ENCODE peak calls at places on chromosomes 12 and 14, in nine cellular contexts. B, N, V, L, M, F, P, H and G are unnamed samples.

GRCh38 chr12:120846721-120847120 is 57.4 kb downstream of the SPPL3 start:
- DNase-seq in B (no peak), N (no peak), V (no peak), L (peak; percentile 19), M (peak; percentile 46), F (no peak), P (peak; percentile 33), H (no peak), G (no peak)

GRCh38 chr12:738712-739111 is 13.7 kb upstream of the WNK1 start:
- DNase-seq in B (no peak), N (no peak), V (no peak), L (no peak), M (no peak), F (no peak), P (no peak), H (no peak), G (no peak)

GRCh38 chr12:45259732-45260480 is 44.0 kb downstream of the ANO6 start:
- DNase-seq in B (no peak), N (peak; percentile 73), V (no peak), L (peak; percentile 25), M (peak; percentile 43), F (no peak), P (peak; percentile 52), H (no peak), G (peak; percentile 27)

GRCh38 chr14:103109789-103110415 is 13.4 kb upstream of the TNFAIP2 start:
- DNase-seq in B (no peak), N (peak; percentile 81), V (no peak), L (peak; percentile 70), M (peak; percentile 71), F (no peak), P (peak; percentile 73), H (peak; percentile 53), G (peak; percentile 74)

GRCh38 chr12:80829767-80830166 is 108.0 kb downstream of the LIN7A start:
- DNase-seq in B (no peak), N (no peak), V (no peak), L (no peak), M (no peak), F (no peak), P (no peak), H (no peak), G (no peak)

GRCh38 chr12:130344529-130344928 is 6.8 kb downstream of the PIWIL1 start:
- DNase-seq in B (no peak), N (no peak), V (no peak), L (no peak), M (no peak), F (no peak), P (no peak), H (no peak), G (no peak)

GRCh38 chr12:124484526-124484953 is 82.9 kb downstream of the NCOR2 start:
- DNase-seq in B (peak; percentile 75), N (no peak), V (no peak), L (no peak), M (no peak), F (no peak), P (no peak), H (no peak), G (no peak)

GRCh38 chr12:76922821-76923315 is 44.0 kb upstream of the CSRP2 start:
- DNase-seq in B (no peak), N (no peak), V (no peak), L (no peak), M (no peak), F (no peak), P (no peak), H (no peak), G (no peak)

GRCh38 chr12:65943388-65944137 is 119.3 kb downstream of the HMGA2 start:
- DNase-seq in B (no peak), N (no peak), V (no peak), L (no peak), M (peak; percentile 67), F (no peak), P (peak; percentile 60), H (no peak), G (no peak)

GRCh38 chr14:24481622-24482324 is 26.3 kb downstream of the CMA1 start:
- DNase-seq in B (peak; percentile 82), N (no peak), V (peak; percentile 54), L (peak; percentile 46), M (peak; percentile 26), F (no peak), P (peak; percentile 11), H (peak; percentile 29), G (peak; percentile 51)

GRCh38 chr14:89481167-89481566 is 64.1 kb upstream of the FOXN3 start:
- DNase-seq in B (no peak), N (no peak), V (no peak), L (no peak), M (no peak), F (peak; percentile 83), P (no peak), H (peak; percentile 42), G (no peak)

GRCh38 chr12:121812320-121812871 is 8.6 kb downstream of the SETD1B start:
- DNase-seq in B (peak; percentile 48), N (peak; percentile 81), V (peak; percentile 90), L (peak; percentile 69), M (peak; percentile 82), F (no peak), P (peak; percentile 79), H (peak; percentile 79), G (peak; percentile 75)

GRCh38 chr12:128811806-128812205 is 12.0 kb downstream of the SLC15A4 start:
- DNase-seq in B (peak; percentile 85), N (no peak), V (no peak), L (no peak), M (no peak), F (no peak), P (no peak), H (no peak), G (no peak)

GRCh38 chr12:82688035-82688501 is 1.4 kb downstream of the TMTC2 start:
- DNase-seq in B (peak; percentile 41), N (peak; percentile 23), V (no peak), L (peak; percentile 45), M (peak; percentile 20), F (no peak), P (peak; percentile 39), H (no peak), G (peak; percentile 16)

GRCh38 chr14:92656306-92656705 is 92.1 kb downstream of the LGMN start:
- DNase-seq in B (no peak), N (no peak), V (no peak), L (peak; percentile 14), M (no peak), F (no peak), P (no peak), H (no peak), G (no peak)
- TF ChIP-seq CTCF in B (peak; percentile 2), N (no peak), V (no peak), L (peak; percentile 20), M (peak; percentile 8), F (no peak), P (no peak), H (no peak), G (no peak)

DNA sequence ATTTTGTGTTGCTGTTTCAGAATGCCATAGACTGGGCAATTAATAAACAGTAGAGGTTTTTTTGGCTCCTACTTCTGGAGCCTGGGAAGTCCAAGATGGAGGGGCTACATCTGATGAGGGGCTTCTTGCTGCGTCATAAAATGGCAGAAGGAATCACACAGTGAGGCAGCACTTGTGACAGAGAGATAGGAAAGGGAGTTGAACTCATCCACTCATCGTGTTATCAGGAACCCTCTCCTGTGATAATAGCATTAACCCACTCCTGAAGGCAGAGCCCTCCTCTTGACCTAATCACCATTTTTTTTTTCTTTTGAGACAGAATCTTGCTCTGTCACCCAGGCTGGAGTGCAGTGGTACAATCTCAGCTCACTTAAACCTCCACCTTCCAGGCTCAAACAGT is 9.7 kb downstream of the TDG start:
- DNase-seq in B (no peak), N (no peak), V (no peak), L (no peak), M (no peak), F (no peak), P (no peak), H (no peak), G (no peak)
- TF ChIP-seq CTCF in B (no peak), N (no peak), V (no peak), L (no peak), M (no peak), F (no peak), P (no peak), H (no peak), G (no peak)

GRCh38 chr12:14751987-14752386 is 51.3 kb downstream of the WBP11 start:
- DNase-seq in B (no peak), N (no peak), V (no peak), L (peak; percentile 34), M (no peak), F (no peak), P (no peak), H (no peak), G (no peak)
- TF ChIP-seq CTCF in B (no peak), N (no peak), V (no peak), L (no peak), M (no peak), F (no peak), P (no peak), H (no peak), G (no peak)

GRCh38 chr12:41220931-41221330 is 32.8 kb downstream of the PDZRN4 start:
- DNase-seq in B (no peak), N (no peak), V (no peak), L (no peak), M (no peak), F (no peak), P (no peak), H (no peak), G (no peak)
- TF ChIP-seq CTCF in B (no peak), N (no peak), V (no peak), L (no peak), M (no peak), F (no peak), P (no peak), H (no peak), G (no peak)

DNA sequence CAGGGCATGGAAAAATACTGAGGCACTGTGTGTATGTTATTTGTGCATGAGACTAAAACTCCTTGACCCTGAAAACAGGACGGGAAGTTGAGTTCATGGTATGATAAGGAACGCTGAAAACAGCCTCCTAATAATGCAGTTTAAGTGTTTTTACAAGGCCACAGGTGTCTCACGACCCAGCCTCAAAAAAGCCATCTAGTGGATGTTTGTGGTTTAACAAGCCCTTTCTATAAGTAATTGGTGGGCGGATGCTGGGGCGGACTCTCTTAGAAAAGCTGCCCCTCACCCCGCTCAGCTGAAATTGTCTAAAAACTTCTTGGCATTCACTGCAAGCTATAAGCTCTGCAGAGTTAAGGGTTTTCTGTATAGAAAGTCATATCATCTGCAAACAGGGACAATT is 184.5 kb downstream of the NUBPL start:
- DNase-seq in B (no peak), N (no peak), V (no peak), L (no peak), M (no peak), F (no peak), P (no peak), H (no peak), G (no peak)
- TF ChIP-seq CTCF in B (no peak), N (no peak), V (no peak), L (peak; percentile 27), M (no peak), F (no peak), P (no peak), H (no peak), G (peak; percentile 6)